ENCODE peak calls at places on chromosomes 3 and 15, in six cellular contexts. P is H1, U is H9, A is endothelial cell of umbilical vein, Y is NT2/D1, O is fibroblast of lung. J is an unnamed sample.

GRCh38 chr3:114454592-114455251 is 160.9 kb downstream of the TIGIT start:
- DNase-seq in U (no peak), A (peak), P (no peak), Y (no peak), O (peak), J (no peak)

GRCh38 chr3:158810823-158811425 is 9.1 kb downstream of the MFSD1 start:
- DNase-seq in U (no peak), P (no peak), O (no peak), A (no peak), Y (no peak), J (no peak)

GRCh38 chr3:177055557-177056290 is 141.6 kb downstream of the TBL1XR1 start:
- DNase-seq in A (no peak), O (no peak), U (no peak), P (no peak), Y (no peak), J (no peak)

GRCh38 chr3:123464211-123464610 is 15.3 kb upstream of the ADCY5 start:
- DNase-seq in U (no peak), Y (no peak), A (no peak), O (no peak), P (no peak), J (no peak)

GRCh38 chr15:52678036-52678467 is 1.1 kb downstream of the ATOSA start:
- DNase-seq in A (peak), P (peak), O (peak), U (peak), Y (peak), J (peak)

GRCh38 chr15:77624868-77625267 is 7.8 kb downstream of the LINGO1 start:
- DNase-seq in O (no peak), P (no peak), U (no peak), Y (no peak), A (no peak), J (no peak)

GRCh38 chr3:160885791-160886286 is 129.8 kb downstream of the PPM1L start:
- DNase-seq in A (peak), U (peak), O (peak), Y (peak), P (peak), J (peak)

GRCh38 chr3:171704002-171704401 is 106.3 kb downstream of the PLD1 start:
- DNase-seq in P (no peak), U (peak), Y (peak), A (peak), O (peak), J (peak)

GRCh38 chr3:58287354-58287753 is 18.7 kb upstream of the RPP14 start:
- DNase-seq in P (no peak), O (no peak), U (no peak), Y (no peak), A (no peak), J (no peak)

GRCh38 chr3:101989578-101990200 is 140.4 kb downstream of the NFKBIZ start:
- DNase-seq in U (no peak), Y (no peak), O (no peak), A (no peak), P (no peak), J (no peak)

GRCh38 chr3:72818915-72819314 is 29.3 kb downstream of the SHQ1 start:
- DNase-seq in Y (no peak), P (no peak), A (peak), O (peak), U (no peak), J (no peak)

GRCh38 chr15:101528917-101529299 is 39.4 kb upstream of the PCSK6 start:
- DNase-seq in P (no peak), A (no peak), Y (no peak), U (no peak), O (no peak), J (no peak)

GRCh38 chr3:50342818-50343633 is 2.4 kb upstream of the RASSF1 start:
- DNase-seq in Y (no peak), U (peak), O (no peak), P (no peak), A (no peak), J (peak)

GRCh38 chr3:125990253-125990970 is 21.4 kb downstream of the ROPN1B start:
- DNase-seq in O (peak), P (peak), Y (peak), A (peak), U (peak), J (peak)

GRCh38 chr15:93024716-93025624 is 64.0 kb downstream of the RGMA start:
- DNase-seq in O (no peak), A (no peak), Y (no peak), U (no peak), P (no peak), J (peak)

GRCh38 chr3:78507196-78507984 is 1260.4 kb downstream of the ROBO1 start:
- DNase-seq in Y (peak), A (no peak), O (no peak), U (no peak), P (peak), J (no peak)

GRCh38 chr15:76345880-76346665 is 9.5 kb downstream of the ISL2 start:
- DNase-seq in O (no peak), A (no peak), P (no peak), U (peak), Y (no peak), J (peak)

GRCh38 chr3:42803800-42804112 is 534 bp downstream of the HIGD1A start:
- DNase-seq in P (no peak), O (no peak), U (peak), A (no peak), Y (no peak), J (peak)

GRCh38 chr3:113264249-113264648 is 52.9 kb downstream of the BOC start:
- DNase-seq in A (no peak), U (peak), P (peak), Y (peak), O (no peak), J (peak)

GRCh38 chr3:28577941-28578340 is 229.3 kb upstream of the AZI2 start:
- DNase-seq in U (no peak), Y (no peak), O (no peak), P (no peak), A (no peak), J (no peak)

GRCh38 chr15:64611085-64611484 is 150.7 kb downstream of the ZNF609 start:
- DNase-seq in P (no peak), U (no peak), A (peak), Y (no peak), O (no peak), J (no peak)

GRCh38 chr15:49135893-49136292 is 19.5 kb downstream of the COPS2 start:
- DNase-seq in P (no peak), A (peak), U (no peak), Y (no peak), O (peak), J (no peak)

DNA sequence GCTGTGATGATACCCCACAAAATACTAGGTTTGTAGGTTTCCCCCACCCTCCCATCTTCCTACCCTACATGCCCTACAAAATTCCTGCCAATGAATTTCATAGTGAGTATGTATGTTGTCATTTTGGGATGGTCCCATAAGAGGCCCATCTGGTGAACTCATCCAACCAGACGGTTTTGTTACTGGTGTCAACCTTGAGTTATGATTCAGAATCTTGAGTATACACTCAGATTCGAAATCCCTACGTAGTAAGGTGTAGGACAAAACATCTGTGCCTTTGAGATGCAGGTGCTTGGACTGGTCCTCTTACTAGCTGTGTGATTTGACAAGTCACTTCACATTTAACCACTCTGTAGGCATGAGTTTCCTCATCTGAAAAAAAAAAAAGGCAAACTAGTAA is 3.6 kb downstream of the SIAH2 start:
- DNase-seq in A (no peak), U (no peak), Y (no peak), O (no peak), P (no peak), J (no peak)
- H3K9ac ChIP-seq in A (no peak), U (no peak), Y (no peak), O (no peak), P (no peak), J (no peak)

GRCh38 chr3:188154758-188155574 is 1.0 kb downstream of the LPP start:
- DNase-seq in Y (no peak), O (peak), U (no peak), A (no peak), P (no peak), J (no peak)

GRCh38 chr3:188157971-188158370 is 4.0 kb downstream of the LPP start:
- DNase-seq in P (no peak), Y (no peak), U (no peak), O (no peak), A (no peak), J (no peak)

GRCh38 chr3:188158731-188159355 is 4.9 kb downstream of the LPP start:
- DNase-seq in Y (no peak), O (no peak), A (no peak), U (no peak), P (no peak), J (no peak)

GRCh38 chr3:188156051-188156450 is 2.1 kb downstream of the LPP start:
- DNase-seq in Y (no peak), A (no peak), O (no peak), P (no peak), U (no peak), J (no peak)

GRCh38 chr3:188157407-188157806 is 3.5 kb downstream of the LPP start:
- DNase-seq in P (no peak), A (no peak), Y (no peak), O (no peak), U (no peak), J (no peak)
- H3K9ac ChIP-seq in P (no peak), A (no peak), Y (no peak), O (no peak), U (no peak), J (no peak)

GRCh38 chr3:46213201-46213600 is 5.1 kb upstream of the CCR1 start:
- DNase-seq in A (no peak), Y (no peak), O (no peak), P (no peak), U (no peak), J (no peak)
- H3K9ac ChIP-seq in A (no peak), Y (no peak), O (no peak), P (no peak), U (no peak), J (no peak)

GRCh38 chr15:27734785-27735495 is 364.2 kb downstream of the OCA2 start:
- DNase-seq in O (no peak), A (no peak), U (no peak), Y (no peak), P (no peak), J (no peak)
- H3K9ac ChIP-seq in O (no peak), A (no peak), U (no peak), Y (no peak), P (no peak), J (no peak)

GRCh38 chr3:183444748-183445147 is 16.3 kb upstream of the MCF2L2 start:
- DNase-seq in Y (no peak), U (no peak), A (no peak), P (no peak), O (no peak), J (no peak)

GRCh38 chr3:183447206-183448001 is 19.0 kb upstream of the MCF2L2 start:
- DNase-seq in A (peak), O (peak), P (peak), Y (peak), U (peak), J (peak)

GRCh38 chr3:183448369-183449128 is 20.1 kb upstream of the MCF2L2 start:
- DNase-seq in O (no peak), P (no peak), Y (no peak), U (no peak), A (no peak), J (no peak)

GRCh38 chr3:183449391-183449790 is 21.0 kb upstream of the MCF2L2 start:
- DNase-seq in A (peak), U (no peak), O (peak), P (no peak), Y (no peak), J (no peak)

DNA sequence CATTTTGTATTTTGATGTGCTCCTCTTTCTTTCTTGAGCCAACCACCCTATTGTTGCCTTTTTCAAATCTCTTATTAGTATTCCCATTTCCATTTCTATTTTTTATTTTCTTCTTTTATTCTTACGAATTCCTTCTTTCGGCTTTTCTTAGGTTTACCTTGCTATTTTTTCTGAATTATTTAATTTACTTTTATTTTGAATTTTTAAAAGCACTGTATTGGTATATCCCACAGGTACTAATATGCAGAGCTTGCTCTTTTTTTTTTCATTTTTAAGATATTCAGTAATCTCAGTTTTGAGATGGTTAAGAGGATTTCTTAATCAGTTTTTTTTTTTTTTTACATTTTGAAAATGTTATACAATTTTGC is 18.4 kb upstream of the MCF2L2 start:
- DNase-seq in O (no peak), P (no peak), Y (no peak), U (no peak), A (no peak), J (no peak)
- H3K9ac ChIP-seq in O (no peak), P (no peak), Y (peak), U (peak), A (peak), J (no peak)

DNA sequence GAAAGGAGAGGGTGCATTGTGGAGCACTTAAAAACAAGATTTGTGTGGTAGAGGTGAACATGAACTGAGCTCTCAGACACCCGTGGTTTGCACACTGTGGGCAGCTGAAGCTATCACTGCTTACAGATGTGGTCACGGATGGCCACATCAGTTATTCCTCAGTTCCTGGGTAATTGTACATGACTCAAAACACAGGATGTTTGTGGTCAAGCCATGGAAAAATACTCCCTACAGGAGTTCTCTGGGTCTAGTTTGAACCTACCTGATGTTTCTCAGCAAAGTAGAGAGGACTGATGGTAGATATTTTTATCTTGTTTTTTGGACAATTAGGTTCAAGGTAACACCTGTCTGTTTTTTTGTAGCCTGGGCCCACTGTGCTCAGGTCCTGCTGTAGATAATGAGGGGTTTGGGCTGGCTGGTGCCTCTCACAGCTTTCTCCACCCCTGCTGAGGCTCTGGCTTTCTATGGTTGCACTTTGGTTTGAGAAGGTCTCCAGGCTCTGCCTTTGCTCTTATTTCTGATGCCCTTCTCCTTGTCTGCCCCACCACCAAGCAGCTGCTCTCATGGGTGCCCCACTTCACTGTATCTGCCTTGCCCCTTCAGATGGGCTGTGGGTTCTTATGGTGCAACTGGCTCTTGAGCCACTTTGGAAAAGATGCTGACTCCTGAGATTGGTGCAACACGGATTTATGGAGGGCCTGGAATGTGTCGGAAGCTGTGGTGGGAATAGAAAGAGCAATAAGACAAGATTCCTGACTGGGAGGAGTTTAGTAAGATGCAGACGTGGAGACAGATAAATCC is 40.1 kb downstream of the CDCP1 start:
- DNase-seq in U (no peak), A (peak), P (no peak), O (peak), Y (no peak), J (no peak)
- H3K9ac ChIP-seq in U (no peak), A (no peak), P (no peak), O (no peak), Y (no peak), J (no peak)

DNA sequence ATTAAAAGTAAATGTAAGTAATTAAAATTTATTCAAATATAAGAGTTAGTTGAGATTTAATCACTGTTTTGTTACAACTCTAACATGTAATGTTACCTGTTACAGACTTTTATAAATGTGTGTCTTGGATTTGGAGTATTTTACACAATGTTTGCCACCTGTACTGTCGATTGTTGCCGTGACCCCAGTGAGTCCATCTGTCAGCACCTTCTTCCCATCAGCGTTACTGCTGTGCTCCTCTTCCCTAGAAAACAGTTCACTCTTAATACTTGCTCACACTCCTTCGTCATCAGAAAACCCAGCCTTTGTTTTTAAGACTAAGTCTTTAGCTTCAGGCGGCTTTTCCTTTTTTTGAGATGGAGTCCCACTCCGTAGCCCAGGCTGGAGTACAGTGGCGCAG is 40.5 kb upstream of the FBXL22 start:
- DNase-seq in A (no peak), O (no peak), P (no peak), Y (no peak), U (no peak), J (no peak)
- H3K9ac ChIP-seq in A (no peak), O (no peak), P (no peak), Y (no peak), U (no peak), J (no peak)

GRCh38 chr3:112087746-112088145 is 1.6 kb downstream of the C3orf52 start:
- DNase-seq in A (no peak), U (no peak), O (no peak), P (no peak), Y (no peak), J (no peak)
- H3K9ac ChIP-seq in A (no peak), U (no peak), O (no peak), P (no peak), Y (no peak), J (no peak)

GRCh38 chr3:25782636-25782937 is 656 bp downstream of the NGLY1 start:
- DNase-seq in O (no peak), Y (no peak), P (no peak), U (no peak), A (no peak), J (no peak)

GRCh38 chr3:25781145-25781757 is 2.0 kb downstream of the NGLY1 start:
- DNase-seq in U (no peak), A (no peak), O (no peak), Y (no peak), P (no peak), J (no peak)

GRCh38 chr3:25780618-25781017 is 2.6 kb downstream of the NGLY1 start:
- DNase-seq in A (no peak), U (no peak), Y (no peak), P (no peak), O (no peak), J (no peak)

GRCh38 chr3:25782938-25783660 is at the start of gene NGLY1:
- DNase-seq in P (no peak), U (peak), O (peak), A (peak), Y (peak), J (peak)

DNA sequence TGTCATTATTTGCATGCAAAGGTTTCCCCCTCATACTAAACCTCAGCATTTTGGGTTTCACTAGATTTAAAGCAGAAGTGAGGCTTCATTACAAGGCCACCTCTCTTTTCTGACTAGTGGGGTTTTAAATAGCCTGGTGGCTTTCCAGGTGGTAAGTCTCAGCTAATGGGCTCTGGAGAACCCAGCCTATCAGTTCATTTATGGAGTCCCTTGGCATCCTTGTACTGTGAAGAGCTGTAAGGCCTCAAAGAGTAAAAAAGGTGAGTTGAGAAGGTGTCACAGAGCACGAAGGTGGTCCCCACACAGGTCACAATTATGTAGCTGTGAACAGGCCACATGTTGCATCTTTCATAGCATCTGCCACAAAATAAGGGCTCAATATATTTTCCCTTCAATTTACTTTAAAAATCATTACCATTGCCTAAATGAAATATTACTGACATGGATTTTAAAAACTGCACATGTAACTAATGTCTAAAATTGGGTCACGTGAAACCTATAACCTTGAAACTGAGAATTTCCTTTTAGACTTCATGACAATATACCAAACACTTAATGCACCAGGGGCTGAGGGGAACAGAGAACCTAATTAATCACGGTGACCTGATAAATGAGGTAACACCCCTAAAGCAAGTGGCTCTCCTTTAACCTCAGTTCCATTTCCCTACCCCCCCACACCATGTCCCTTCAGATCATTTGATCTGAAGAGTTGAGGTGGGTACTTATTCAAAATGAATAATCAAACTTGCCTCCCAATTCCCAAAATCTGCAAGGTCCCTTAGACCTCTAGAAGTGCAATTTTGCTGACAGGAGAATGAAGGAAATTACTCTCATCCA is 1.3 kb downstream of the NGLY1 start:
- DNase-seq in P (no peak), A (no peak), O (no peak), U (no peak), Y (no peak), J (no peak)
- H3K9ac ChIP-seq in P (no peak), A (peak), O (no peak), U (no peak), Y (peak), J (peak)